ENCODE peak calls at places on chromosomes 4 and X, in five cellular contexts. A, K, Y, B and P are unnamed samples.

GRCh38 chr4:168852933-168853713 is 156.9 kb downstream of the CBR4 start:
- DNase-seq in A (no peak), K (no peak), Y (no peak), B (no peak), P (no peak)

GRCh38 chr4:53476232-53477037 is 99.0 kb downstream of the FIP1L1 start:
- DNase-seq in A (no peak), K (no peak), Y (no peak), B (no peak), P (no peak)

GRCh38 chr4:75584067-75584466 is 28.2 kb downstream of the ODAPH start:
- DNase-seq in A (no peak), K (no peak), Y (no peak), B (no peak), P (peak)

GRCh38 chr4:72348701-72349100 is 220.3 kb downstream of the ADAMTS3 start:
- DNase-seq in A (no peak), K (no peak), Y (no peak), B (no peak), P (no peak)

GRCh38 chrX:40871385-40872082 is 136.2 kb upstream of the MED14 start:
- DNase-seq in A (no peak), K (no peak), Y (no peak), B (peak), P (no peak)

GRCh38 chrX:153336128-153336894 is 2.4 kb downstream of the ZNF275 start:
- DNase-seq in A (no peak), K (peak), Y (no peak), B (no peak), P (no peak)

GRCh38 chr4:8274772-8275241 is 5.3 kb downstream of the HTRA3 start:
- DNase-seq in A (no peak), K (peak), Y (peak), B (no peak), P (peak)

GRCh38 chr4:8608714-8609391 is 16.3 kb downstream of the CPZ start:
- DNase-seq in A (no peak), K (no peak), Y (no peak), B (no peak), P (no peak)

GRCh38 chr4:71187399-71188196 is 151.2 kb upstream of the SLC4A4 start:
- DNase-seq in A (peak), K (peak), Y (no peak), B (no peak), P (peak)

GRCh38 chr4:143019351-143019750 is 165.4 kb upstream of the USP38 start:
- DNase-seq in A (no peak), K (no peak), Y (no peak), B (no peak), P (no peak)

GRCh38 chr4:78569291-78569821 is 17.8 kb downstream of the ANXA3 start:
- DNase-seq in A (peak), K (no peak), Y (no peak), B (no peak), P (no peak)

GRCh38 chr4:25312496-25313193 is at the start of gene ZCCHC4:
- DNase-seq in A (peak), K (peak), Y (peak), B (peak), P (peak)

GRCh38 chr4:95061220-95061619 is 303.5 kb downstream of the BMPR1B start:
- DNase-seq in A (no peak), K (no peak), Y (no peak), B (no peak), P (no peak)

GRCh38 chrX:1661048-1661921 is 46.4 kb downstream of the ASMT start:
- DNase-seq in A (no peak), K (peak), Y (peak), B (no peak), P (peak)

GRCh38 chrX:45715787-45716186 is 515.1 kb upstream of the DIPK2B start:
- DNase-seq in A (no peak), K (no peak), Y (no peak), B (no peak), P (peak)
- TF ChIP-seq POLR2A in A (no peak), K (no peak), Y (no peak), B (peak), P (no peak)

GRCh38 chr4:47463235-47463956 is at the start of gene COMMD8:
- DNase-seq in A (peak), K (peak), Y (peak), B (peak), P (peak)
- TF ChIP-seq POLR2A in A (peak), K (peak), Y (peak), B (peak), P (peak)

GRCh38 chr4:6692806-6693205 is 872 bp upstream of the S100P start:
- DNase-seq in A (no peak), K (peak), Y (no peak), B (no peak), P (no peak)
- TF ChIP-seq POLR2A in A (no peak), K (no peak), Y (no peak), B (no peak), P (no peak)

DNA sequence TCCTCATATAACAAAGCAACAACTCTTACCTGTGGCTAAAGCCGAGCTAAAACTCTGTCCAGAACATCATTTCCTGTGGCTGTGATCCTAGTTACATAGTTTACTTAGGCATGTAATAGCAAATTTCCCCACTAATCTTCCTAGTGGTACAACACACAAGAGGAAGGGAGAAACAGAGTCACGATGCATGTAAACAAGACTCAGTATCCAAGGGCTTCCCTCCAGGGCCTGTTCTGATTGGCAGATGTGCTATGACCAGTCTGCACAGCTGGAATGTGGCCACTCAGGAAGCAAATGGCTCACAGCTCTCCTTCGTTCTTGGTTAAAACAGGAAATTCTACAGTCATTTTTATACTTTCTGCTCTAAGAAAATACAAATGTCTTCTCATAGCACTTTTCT is 49.2 kb upstream of the PRSS48 start:
- DNase-seq in A (no peak), K (peak), Y (peak), B (peak), P (peak)
- TF ChIP-seq POLR2A in A (no peak), K (no peak), Y (no peak), B (no peak), P (no peak)

DNA sequence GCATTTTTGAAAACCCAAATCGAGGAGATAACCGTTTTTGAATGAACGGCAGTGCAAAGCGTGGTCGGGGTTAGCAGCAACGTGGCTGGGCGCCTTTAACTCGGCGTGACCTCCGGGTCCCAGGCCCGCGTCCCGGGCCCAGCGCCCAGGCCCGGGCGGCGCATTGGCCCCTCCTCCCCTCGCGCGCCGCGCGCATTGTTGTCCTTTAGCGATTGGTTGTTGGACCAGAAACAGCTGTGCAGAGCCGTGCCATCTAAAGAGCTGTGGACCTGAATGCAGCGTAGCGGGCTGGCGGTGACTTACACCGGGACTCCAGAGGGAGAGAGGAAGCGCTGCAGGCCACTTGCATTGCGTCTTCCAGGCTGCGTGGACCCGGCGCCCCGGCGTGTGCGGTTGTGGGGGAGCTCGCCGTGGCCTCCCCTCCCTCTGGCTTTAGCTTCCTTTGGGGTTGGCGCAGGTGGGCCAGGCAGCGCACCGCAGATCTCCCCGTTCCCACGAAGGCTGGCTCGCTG is at the start of gene STOX2:
- DNase-seq in A (peak), K (peak), Y (peak), B (no peak), P (peak)
- TF ChIP-seq POLR2A in A (peak), K (no peak), Y (no peak), B (no peak), P (peak)

GRCh38 chr4:970046-970745 is 3.2 kb downstream of the DGKQ start:
- DNase-seq in A (no peak), K (no peak), Y (no peak), B (no peak), P (no peak)
- TF ChIP-seq POLR2A in A (no peak), K (no peak), Y (no peak), B (no peak), P (no peak)

GRCh38 chr4:83197555-83198235 is 83.2 kb upstream of the PLAC8 start:
- DNase-seq in A (no peak), K (no peak), Y (no peak), B (no peak), P (no peak)
- TF ChIP-seq POLR2A in A (no peak), K (no peak), Y (no peak), B (no peak), P (no peak)

DNA sequence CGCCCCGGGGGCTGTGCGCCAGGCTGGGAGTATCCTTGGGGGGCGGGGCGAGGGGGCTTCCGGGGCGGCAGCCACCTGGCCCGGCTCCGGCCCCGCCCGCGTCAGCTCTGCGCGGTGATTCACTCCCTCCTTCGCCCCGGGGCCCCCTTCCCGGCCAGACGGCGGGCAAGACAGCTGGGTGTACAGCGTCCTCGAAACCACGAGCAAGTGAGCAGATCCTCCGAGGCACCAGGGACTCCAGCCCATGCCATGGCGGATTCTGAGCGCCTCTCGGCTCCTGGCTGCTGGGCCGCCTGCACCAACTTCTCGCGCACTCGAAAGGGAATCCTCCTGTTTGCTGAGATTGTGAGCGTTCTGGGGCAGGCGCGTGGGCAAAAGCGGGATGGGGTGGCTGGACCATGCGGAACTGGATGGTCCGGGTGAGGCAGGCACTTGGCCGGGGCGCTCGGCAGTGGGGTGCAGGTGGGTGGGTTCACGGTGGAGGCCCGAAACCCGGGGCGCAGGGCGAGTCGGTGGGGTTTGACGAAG is at the start of gene PLP2:
- DNase-seq in A (no peak), K (peak), Y (peak), B (no peak), P (peak)
- TF ChIP-seq POLR2A in A (peak), K (no peak), Y (peak), B (peak), P (no peak)